ENCODE peak calls at places on chromosomes 1 and 21, in eight cellular contexts. P, N, H, K, J, O, R and E are unnamed samples.
A peak's percentile ranks its signal among the peaks of the same experiment; 100 is the strongest.

GRCh38 chr1:160789702-160790611 is 6.0 kb upstream of the LY9 start:
- DNase-seq in R (no peak), K (no peak), O (no peak), J (no peak), P (no peak), H (no peak), N (no peak), E (no peak)

GRCh38 chr1:230016139-230016538 is 50.9 kb upstream of the GALNT2 start:
- DNase-seq in H (no peak), R (no peak), J (no peak), O (no peak), K (no peak), N (no peak), P (no peak), E (no peak)

GRCh38 chr1:26363549-26364448 is 8.8 kb downstream of the ZNF683 start:
- DNase-seq in N (peak; percentile 86), O (peak; percentile 79), R (peak; percentile 74), P (peak; percentile 84), K (no peak), H (peak; percentile 91), J (peak; percentile 84), E (no peak)

GRCh38 chr1:201069636-201070035 is 42.6 kb downstream of the CACNA1S start:
- DNase-seq in O (no peak), P (no peak), N (no peak), H (no peak), K (no peak), J (no peak), R (no peak), E (no peak)

GRCh38 chr1:44361478-44361877 is 6.4 kb upstream of the ERI3 start:
- DNase-seq in P (no peak), K (no peak), J (no peak), O (no peak), N (peak; percentile 64), R (no peak), H (no peak), E (no peak)

GRCh38 chr1:178625695-178626094 is 99.3 kb upstream of the RALGPS2 start:
- DNase-seq in O (no peak), K (no peak), N (no peak), H (no peak), R (no peak), P (no peak), J (no peak), E (no peak)

GRCh38 chr1:38044224-38045215 is 2.1 kb downstream of the POU3F1 start:
- DNase-seq in K (no peak), O (no peak), H (no peak), P (no peak), N (no peak), J (no peak), R (no peak), E (no peak)

GRCh38 chr1:7471836-7472235 is 299.3 kb upstream of the VAMP3 start:
- DNase-seq in H (no peak), P (no peak), R (no peak), K (no peak), O (no peak), N (no peak), J (peak; percentile 93), E (no peak)

GRCh38 chr1:25727819-25728286 is 72.1 kb upstream of the SELENON start:
- DNase-seq in R (no peak), J (peak; percentile 29), N (peak; percentile 50), K (no peak), H (no peak), O (peak; percentile 82), P (peak; percentile 85), E (no peak)

GRCh38 chr1:46134660-46135331 is 2.4 kb upstream of the PIK3R3 start:
- DNase-seq in N (no peak), H (peak; percentile 13), J (peak; percentile 28), P (no peak), R (no peak), K (no peak), O (no peak), E (peak; percentile 73)

GRCh38 chr1:57063427-57063826 is 97.6 kb upstream of the C8B start:
- DNase-seq in R (no peak), K (no peak), J (no peak), P (no peak), H (no peak), O (no peak), N (no peak), E (no peak)

GRCh38 chr1:167084739-167085138 is 5.4 kb downstream of the GPA33 start:
- DNase-seq in K (no peak), N (no peak), J (no peak), R (no peak), O (no peak), P (no peak), H (no peak), E (no peak)

GRCh38 chr1:47208374-47208850 is 18.6 kb upstream of the PDZK1IP1 start:
- DNase-seq in H (no peak), K (no peak), R (no peak), J (peak; percentile 46), N (peak; percentile 88), O (no peak), P (no peak), E (no peak)

GRCh38 chr1:241934181-241934815 is 23.3 kb upstream of the BECN2 start:
- DNase-seq in K (no peak), H (no peak), P (no peak), J (peak; percentile 78), O (no peak), R (no peak), N (peak; percentile 81), E (no peak)

GRCh38 chr21:45993210-45994085 is 11.9 kb downstream of the COL6A1 start:
- DNase-seq in H (no peak), J (no peak), O (peak; percentile 38), K (no peak), R (no peak), N (no peak), P (no peak), E (no peak)

GRCh38 chr21:42465008-42465878 is 30.8 kb downstream of the RSPH1 start:
- DNase-seq in O (no peak), P (peak; percentile 46), N (no peak), J (peak; percentile 51), H (peak; percentile 11), K (no peak), R (no peak), E (no peak)

GRCh38 chr1:62198781-62199125 is 4.1 kb downstream of the L1TD1 start:
- DNase-seq in N (peak; percentile 67), J (peak; percentile 9), H (no peak), O (no peak), P (no peak), K (no peak), R (no peak), E (no peak)

GRCh38 chr1:150895618-150896017 is 8.7 kb downstream of the CTXND2 start:
- DNase-seq in P (no peak), H (no peak), N (no peak), K (no peak), J (peak; percentile 58), R (no peak), O (no peak), E (peak; percentile 8)

GRCh38 chr1:3467096-3468036 is 12.9 kb downstream of the ARHGEF16 start:
- DNase-seq in K (no peak), O (peak; percentile 9), H (no peak), J (peak; percentile 34), N (no peak), R (no peak), P (no peak), E (no peak)

GRCh38 chr1:187655163-187655562 is 826.4 kb downstream of the PLA2G4A start:
- DNase-seq in O (no peak), N (no peak), J (no peak), P (no peak), H (no peak), R (no peak), K (no peak), E (peak; percentile 69)

GRCh38 chr1:43007377-43008105 is 48.9 kb upstream of the SLC2A1 start:
- DNase-seq in P (peak; percentile 46), J (no peak), N (peak; percentile 51), H (no peak), K (no peak), R (no peak), O (no peak), E (no peak)

GRCh38 chr1:6298940-6299465 is 38.1 kb upstream of the GPR153 start:
- DNase-seq in P (no peak), H (no peak), O (no peak), R (no peak), J (no peak), K (no peak), N (no peak), E (no peak)

GRCh38 chr1:99544328-99544727 is 101.6 kb upstream of the PALMD start:
- DNase-seq in O (no peak), N (no peak), K (no peak), H (no peak), R (no peak), J (peak; percentile 24), P (no peak), E (peak; percentile 70)

GRCh38 chr1:162310337-162310736 is 66.3 kb downstream of the SPATA46 start:
- DNase-seq in K (no peak), R (no peak), O (no peak), N (no peak), P (no peak), H (no peak), J (peak; percentile 39), E (no peak)